ENCODE peak calls at places on chromosomes 12 and 14, in six cellular contexts. R is Right ventricle myocardium superior, A is aorta, U is thoracic aorta, V is NCI-H2107, L is HEK293T. W is an unnamed sample.

GRCh38 chr12:89768586-89769482 is 60.2 kb upstream of the ATP2B1 start:
- DNase-seq in R (no peak), A (no peak), U (no peak), V (no peak), L (peak; percentile 51), W (no peak)

GRCh38 chr14:105317546-105317945 is 3.0 kb downstream of the PACS2 start:
- DNase-seq in R (peak; percentile 68), A (no peak), U (no peak), V (no peak), L (no peak), W (peak; percentile 75)

GRCh38 chr12:120327593-120327992 is at the start of gene PLA2G1B:
- DNase-seq in R (no peak), A (no peak), U (no peak), V (no peak), L (no peak), W (no peak)

GRCh38 chr14:61498811-61499210 is 177.4 kb downstream of the PRKCH start:
- DNase-seq in R (no peak), A (no peak), U (no peak), V (no peak), L (no peak), W (no peak)

GRCh38 chr12:102833687-102834435 is 83.2 kb downstream of the PAH start:
- DNase-seq in R (no peak), A (no peak), U (no peak), V (no peak), L (peak; percentile 10), W (no peak)

GRCh38 chr12:95963104-95963503 is 20.0 kb downstream of the AMDHD1 start:
- DNase-seq in R (no peak), A (no peak), U (no peak), V (no peak), L (no peak), W (no peak)

GRCh38 chr14:85426068-85426935 is 103.6 kb upstream of the FLRT2 start:
- DNase-seq in R (no peak), A (no peak), U (no peak), V (no peak), L (no peak), W (no peak)

GRCh38 chr12:97752129-97752528 is 289.5 kb downstream of the RMST start:
- DNase-seq in R (no peak), A (no peak), U (no peak), V (no peak), L (no peak), W (no peak)

GRCh38 chr12:66066071-66066928 is 64.2 kb downstream of the LLPH start:
- DNase-seq in R (no peak), A (no peak), U (no peak), V (peak; percentile 90), L (peak; percentile 62), W (no peak)

GRCh38 chr14:55707365-55707804 is 127.4 kb downstream of the KTN1 start:
- DNase-seq in R (no peak), A (no peak), U (no peak), V (no peak), L (peak; percentile 23), W (peak; percentile 70)

GRCh38 chr12:53450936-53451335 is 966 bp upstream of the PCBP2 start:
- DNase-seq in R (no peak), A (no peak), U (no peak), V (no peak), L (no peak), W (no peak)

GRCh38 chr12:50988871-50989270 is 36.5 kb downstream of the HIGD1C start:
- DNase-seq in R (no peak), A (no peak), U (no peak), V (no peak), L (no peak), W (no peak)

GRCh38 chr12:120007272-120007671 is 18.2 kb downstream of the BICDL1 start:
- DNase-seq in R (no peak), A (no peak), U (no peak), V (no peak), L (no peak), W (no peak)

GRCh38 chr14:67940894-67941455 is 121.4 kb downstream of the RAD51B start:
- DNase-seq in R (no peak), A (no peak), U (no peak), V (no peak), L (peak; percentile 20), W (no peak)

GRCh38 chr12:76863811-76864210 is 15.0 kb downstream of the CSRP2 start:
- DNase-seq in R (no peak), A (no peak), U (no peak), V (no peak), L (no peak), W (no peak)

GRCh38 chr12:98812225-98812624 is 167.1 kb downstream of the APAF1 start:
- DNase-seq in R (no peak), A (no peak), U (no peak), V (no peak), L (no peak), W (no peak)

GRCh38 chr14:78104655-78105054 is 65.5 kb upstream of the NRXN3 start:
- DNase-seq in R (no peak), A (no peak), U (no peak), V (no peak), L (no peak), W (no peak)

GRCh38 chr14:68687746-68688145 is 105.1 kb downstream of the ZFP36L1 start:
- DNase-seq in R (no peak), A (no peak), U (no peak), V (no peak), L (no peak), W (no peak)

GRCh38 chr14:92735344-92735743 is 13.1 kb downstream of the LGMN start:
- DNase-seq in R (no peak), A (no peak), U (no peak), V (no peak), L (no peak), W (no peak)

GRCh38 chr12:90619943-90620342 is 335.0 kb downstream of the CCER1 start:
- DNase-seq in R (no peak), A (no peak), U (no peak), V (no peak), L (no peak), W (no peak)

GRCh38 chr14:38931969-38932652 is 170.9 kb downstream of the SEC23A start:
- DNase-seq in R (no peak), A (no peak), U (no peak), V (no peak), L (no peak), W (no peak)

GRCh38 chr12:120438495-120439198 is 734 bp downstream of the COX6A1 start:
- DNase-seq in R (no peak), A (no peak), U (no peak), V (no peak), L (no peak), W (no peak)

GRCh38 chr12:32264995-32265394 is 134.4 kb upstream of the FGD4 start:
- DNase-seq in R (no peak), A (no peak), U (no peak), V (no peak), L (no peak), W (peak; percentile 16)